ENCODE peak calls at places on chromosomes 12 and 14, in six cellular contexts. R, D, W, A, Y and F are unnamed samples.

GRCh38 chr14:54002653-54003052 is 46.0 kb upstream of the BMP4 start:
- DNase-seq in W (no peak), R (peak; percentile 53), D (peak; percentile 74), A (no peak), Y (no peak), F (peak; percentile 79)

GRCh38 chr14:89357655-89358297 is 59.3 kb downstream of the FOXN3 start:
- DNase-seq in D (no peak), R (no peak), Y (no peak), A (no peak), W (no peak), F (peak; percentile 62)

GRCh38 chr12:22900401-22900800 is 275.4 kb downstream of the ETNK1 start:
- DNase-seq in W (no peak), R (no peak), A (no peak), Y (no peak), D (no peak), F (no peak)

GRCh38 chr14:35534884-35535793 is 1.2 kb downstream of the INSM2 start:
- DNase-seq in Y (peak; percentile 84), A (peak; percentile 85), D (peak; percentile 62), R (peak; percentile 69), W (peak; percentile 80), F (peak; percentile 81)

GRCh38 chr12:4139191-4139590 is 134.4 kb upstream of the CCND2 start:
- DNase-seq in W (peak; percentile 58), Y (no peak), A (no peak), R (no peak), D (no peak), F (no peak)

GRCh38 chr12:81888341-81888740 is 129.2 kb upstream of the PPFIA2 start:
- DNase-seq in A (no peak), Y (no peak), W (peak; percentile 45), D (no peak), R (peak; percentile 7), F (no peak)

GRCh38 chr14:105384605-105385321 is 13.6 kb upstream of the TEX22 start:
- DNase-seq in A (no peak), W (no peak), R (no peak), Y (no peak), D (no peak), F (no peak)

GRCh38 chr14:70098257-70098809 is 90.4 kb downstream of the SLC8A3 start:
- DNase-seq in D (no peak), W (no peak), A (no peak), R (no peak), Y (no peak), F (no peak)

GRCh38 chr12:49662998-49663843 is 39.9 kb downstream of the PRPF40B start:
- DNase-seq in D (peak; percentile 86), W (peak; percentile 98), A (peak; percentile 78), Y (no peak), R (peak; percentile 97), F (no peak)

GRCh38 chr12:12461923-12462315 is 100.7 kb downstream of the DUSP16 start:
- DNase-seq in D (no peak), A (no peak), W (no peak), R (no peak), Y (no peak), F (no peak)

GRCh38 chr12:124210991-124211577 is 83.8 kb upstream of the RFLNA start:
- DNase-seq in D (no peak), R (no peak), A (no peak), W (no peak), Y (no peak), F (no peak)

GRCh38 chr12:28552472-28553061 is 362.3 kb downstream of the CCDC91 start:
- DNase-seq in R (no peak), A (no peak), W (no peak), Y (no peak), D (no peak), F (no peak)

GRCh38 chr12:28555729-28556128 is 365.5 kb downstream of the CCDC91 start:
- DNase-seq in D (no peak), R (no peak), Y (no peak), W (no peak), A (no peak), F (no peak)

GRCh38 chr12:28550757-28551381 is 360.6 kb downstream of the CCDC91 start:
- DNase-seq in A (no peak), R (peak; percentile 40), W (peak; percentile 2), Y (no peak), D (peak; percentile 86), F (no peak)
- H3K23ac ChIP-seq in A (no peak overlapping the region), R (no peak overlapping the region), W (no peak overlapping the region), Y (no peak overlapping the region), D (no peak overlapping the region), F (no peak overlapping the region)

GRCh38 chr12:71642264-71642663 is 21.4 kb downstream of the ZFC3H1 start:
- DNase-seq in D (no peak), R (no peak), W (peak; percentile 64), A (no peak), Y (no peak), F (peak; percentile 76)

GRCh38 chr12:71645268-71645667 is 18.4 kb downstream of the ZFC3H1 start:
- DNase-seq in Y (no peak), D (no peak), A (no peak), R (no peak), W (no peak), F (no peak)

GRCh38 chr12:71641390-71641789 is 22.3 kb downstream of the ZFC3H1 start:
- DNase-seq in A (no peak), W (no peak), Y (no peak), D (no peak), R (no peak), F (peak; percentile 7)

GRCh38 chr12:71648537-71648936 is 15.1 kb downstream of the ZFC3H1 start:
- DNase-seq in Y (no peak), W (no peak), R (no peak), D (no peak), A (no peak), F (no peak)

GRCh38 chr12:71646512-71646911 is 17.1 kb downstream of the ZFC3H1 start:
- DNase-seq in A (no peak), W (no peak), Y (no peak), R (no peak), D (no peak), F (no peak)
- H4K8ac ChIP-seq in A (no peak overlapping the region), W (no peak overlapping the region), Y (no peak overlapping the region), R (no peak overlapping the region), D (no peak overlapping the region), F (no peak overlapping the region)

GRCh38 chr14:74141703-74142102 is 56.9 kb downstream of the LIN52 start:
- DNase-seq in D (no peak), Y (no peak), A (no peak), W (no peak), R (peak; percentile 2), F (no peak)
- H3K23ac ChIP-seq in D (no peak overlapping the region), Y (no peak overlapping the region), A (no peak overlapping the region), W (no peak overlapping the region), R (no peak overlapping the region), F (no peak overlapping the region)

GRCh38 chr12:53344487-53344823 is 8.3 kb upstream of the SP7 start:
- DNase-seq in D (no peak), W (no peak), A (no peak), Y (no peak), R (no peak), F (no peak)
- H4K8ac ChIP-seq in D (peak overlapping the region; percentile 33), W (no peak overlapping the region), A (no peak overlapping the region), Y (peak overlapping the region; percentile 95), R (peak overlapping the region; percentile 89), F (peak overlapping the region; percentile 5)

DNA sequence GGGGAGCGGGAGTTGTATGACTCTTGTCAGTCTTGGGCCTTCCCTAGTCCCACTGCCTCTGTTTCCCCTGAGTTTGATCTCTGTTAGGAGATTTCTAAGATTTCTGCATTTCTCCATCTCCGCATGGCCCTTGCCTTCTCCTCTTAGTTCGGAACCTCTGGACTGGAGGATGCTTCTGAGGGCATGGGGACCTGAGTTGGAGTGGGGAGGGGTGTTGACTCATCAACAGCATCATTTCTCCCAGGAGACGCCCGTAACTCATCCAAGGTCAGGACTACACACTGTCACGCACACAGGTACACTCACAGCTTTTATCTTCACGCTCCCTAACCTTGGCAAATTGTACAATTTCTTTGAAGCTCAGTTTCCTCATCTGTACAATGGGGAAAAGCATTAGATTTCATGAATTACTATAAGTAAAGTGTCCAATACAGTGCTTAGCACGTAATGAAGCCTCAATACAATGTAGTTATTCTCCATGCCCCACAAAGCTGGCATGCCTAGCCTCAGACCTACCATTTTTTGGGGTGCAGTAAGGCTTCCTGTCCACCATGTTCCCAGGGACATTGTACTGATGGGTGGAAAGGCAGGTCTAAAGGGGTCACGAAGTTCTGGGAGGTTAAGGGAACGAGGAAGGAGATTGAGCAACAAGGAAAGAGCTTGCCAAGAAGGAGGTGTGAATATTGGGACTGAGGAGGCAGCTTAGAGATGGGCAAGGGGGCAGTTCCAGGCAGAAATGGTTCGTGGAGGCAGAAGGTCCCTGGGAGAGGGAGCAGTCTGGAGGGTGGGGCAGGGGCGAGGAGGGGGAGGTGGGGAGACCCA is 600 bp upstream of the LAG3 start:
- DNase-seq in R (no peak), Y (no peak), A (no peak), D (no peak), W (no peak), F (no peak)
- H3K23ac ChIP-seq in R (no peak overlapping the region), Y (no peak overlapping the region), A (no peak overlapping the region), D (no peak overlapping the region), W (no peak overlapping the region), F (no peak overlapping the region)

DNA sequence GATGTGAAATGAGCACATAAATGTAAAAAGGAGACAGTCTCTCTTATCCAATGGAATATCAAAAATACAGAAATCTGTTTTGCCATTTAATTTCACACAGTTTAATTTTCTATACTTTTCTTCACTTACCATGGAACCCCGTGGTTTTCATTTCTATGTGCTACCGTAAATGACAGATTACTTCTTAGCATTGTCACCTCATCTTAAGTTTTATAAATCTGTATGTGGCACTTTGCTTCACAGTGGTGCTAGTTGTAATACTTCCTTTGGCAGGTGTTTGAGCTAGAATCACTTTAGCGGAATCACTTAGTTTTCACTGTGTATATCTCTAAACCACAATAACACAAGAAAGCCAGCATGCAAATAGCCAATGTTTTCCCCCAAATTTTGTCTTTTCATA is 781.9 kb upstream of the MGAT4C start:
- DNase-seq in D (no peak), A (no peak), Y (no peak), R (no peak), W (no peak), F (no peak)
- H4K8ac ChIP-seq in D (no peak overlapping the region), A (no peak overlapping the region), Y (no peak overlapping the region), R (no peak overlapping the region), W (no peak overlapping the region), F (no peak overlapping the region)

GRCh38 chr12:24544368-24544767 is 404.5 kb downstream of the BCAT1 start:
- DNase-seq in W (no peak), A (no peak), R (peak; percentile 52), Y (no peak), D (peak; percentile 37), F (no peak)

GRCh38 chr12:24551368-24551767 is 397.5 kb downstream of the BCAT1 start:
- DNase-seq in W (no peak), R (no peak), Y (no peak), A (no peak), D (no peak), F (no peak)

GRCh38 chr12:24546084-24546483 is 402.8 kb downstream of the BCAT1 start:
- DNase-seq in R (no peak), D (no peak), Y (no peak), W (no peak), A (no peak), F (no peak)

GRCh38 chr12:24541193-24541871 is 407.6 kb downstream of the BCAT1 start:
- DNase-seq in A (no peak), D (no peak), W (no peak), Y (no peak), R (no peak), F (no peak)

GRCh38 chr12:24546661-24547060 is 402.2 kb downstream of the BCAT1 start:
- DNase-seq in W (no peak), R (no peak), D (no peak), Y (no peak), A (no peak), F (no peak)
- H3K23ac ChIP-seq in W (no peak overlapping the region), R (no peak overlapping the region), D (peak overlapping the region; percentile 83), Y (no peak overlapping the region), A (peak overlapping the region; percentile 95), F (no peak overlapping the region)